ENCODE peak calls at places on chromosomes 13 and 19, in six cellular contexts. One of them, this sample, is unnamed.

GRCh38 chr19:1136201-1136600 is 32.4 kb downstream of the GPX4 start:
- ATAC-seq in HepG2: no peak
- ATAC-seq in K562: no peak
- ATAC-seq in upper lobe of left lung: no peak
- ATAC-seq in GM12878: no peak
- ATAC-seq in A549: no peak
- ATAC-seq in this sample: no peak

GRCh38 chr13:20544186-20544914 is 18.7 kb upstream of the CRYL1 start:
- ATAC-seq in A549: no peak
- ATAC-seq in HepG2: no peak
- ATAC-seq in upper lobe of left lung: peak; percentile 60
- ATAC-seq in K562: peak; percentile 35
- ATAC-seq in GM12878: no peak
- ATAC-seq in this sample: no peak

GRCh38 chr13:100439247-100439955 is 149.2 kb downstream of the GGACT start:
- ATAC-seq in HepG2: no peak
- ATAC-seq in A549: no peak
- ATAC-seq in GM12878: no peak
- ATAC-seq in K562: no peak
- ATAC-seq in upper lobe of left lung: no peak
- ATAC-seq in this sample: no peak

GRCh38 chr13:43374621-43375020 is 351.2 kb downstream of the DNAJC15 start:
- ATAC-seq in HepG2: no peak
- ATAC-seq in GM12878: peak; percentile 33
- ATAC-seq in A549: no peak
- ATAC-seq in upper lobe of left lung: peak; percentile 74
- ATAC-seq in K562: no peak
- ATAC-seq in this sample: no peak

GRCh38 chr19:10334340-10335148 is 1.2 kb upstream of the RAVER1 start:
- ATAC-seq in HepG2: peak; percentile 77
- ATAC-seq in A549: peak; percentile 74
- ATAC-seq in GM12878: no peak
- ATAC-seq in upper lobe of left lung: peak; percentile 91
- ATAC-seq in K562: peak; percentile 86
- ATAC-seq in this sample: peak; percentile 85

GRCh38 chr19:45917421-45918091 is 3.0 kb upstream of the NANOS2 start:
- ATAC-seq in GM12878: no peak
- ATAC-seq in HepG2: no peak
- ATAC-seq in K562: no peak
- ATAC-seq in upper lobe of left lung: no peak
- ATAC-seq in A549: no peak
- ATAC-seq in this sample: no peak

GRCh38 chr13:60453490-60453889 is 56.5 kb downstream of the TDRD3 start:
- ATAC-seq in K562: no peak
- ATAC-seq in A549: no peak
- ATAC-seq in HepG2: no peak
- ATAC-seq in GM12878: no peak
- ATAC-seq in upper lobe of left lung: no peak
- ATAC-seq in this sample: no peak

GRCh38 chr13:48231080-48231479 is 1.9 kb upstream of the ITM2B start:
- ATAC-seq in K562: no peak
- ATAC-seq in GM12878: no peak
- ATAC-seq in HepG2: no peak
- ATAC-seq in A549: no peak
- ATAC-seq in upper lobe of left lung: no peak
- ATAC-seq in this sample: no peak

GRCh38 chr13:32208860-32209259 is 106.3 kb downstream of the ZAR1L start:
- ATAC-seq in HepG2: no peak
- ATAC-seq in GM12878: no peak
- ATAC-seq in K562: no peak
- ATAC-seq in upper lobe of left lung: no peak
- ATAC-seq in A549: no peak
- ATAC-seq in this sample: no peak

GRCh38 chr19:6765738-6766356 is 1.4 kb downstream of the SH2D3A start:
- ATAC-seq in upper lobe of left lung: peak; percentile 35
- ATAC-seq in HepG2: no peak
- ATAC-seq in K562: no peak
- ATAC-seq in GM12878: no peak
- ATAC-seq in A549: no peak
- ATAC-seq in this sample: no peak

GRCh38 chr19:33905473-33905936 is 108.8 kb downstream of the KCTD15 start:
- ATAC-seq in HepG2: peak; percentile 44
- ATAC-seq in A549: no peak
- ATAC-seq in GM12878: no peak
- ATAC-seq in upper lobe of left lung: peak; percentile 35
- ATAC-seq in K562: no peak
- ATAC-seq in this sample: peak; percentile 32

GRCh38 chr19:29062486-29063435 is 150.2 kb downstream of the UQCRFS1 start:
- ATAC-seq in A549: no peak
- ATAC-seq in upper lobe of left lung: no peak
- ATAC-seq in K562: no peak
- ATAC-seq in GM12878: no peak
- ATAC-seq in HepG2: no peak
- ATAC-seq in this sample: no peak

GRCh38 chr19:45817725-45818301 is 2.7 kb upstream of the RSPH6A start:
- ATAC-seq in K562: peak; percentile 13
- ATAC-seq in upper lobe of left lung: no peak
- ATAC-seq in HepG2: no peak
- ATAC-seq in GM12878: peak; percentile 15
- ATAC-seq in A549: no peak
- ATAC-seq in this sample: no peak

GRCh38 chr13:52162279-52163101 is 3.1 kb upstream of the NEK3 start:
- ATAC-seq in K562: peak; percentile 7
- ATAC-seq in HepG2: peak; percentile 63
- ATAC-seq in A549: no peak
- ATAC-seq in GM12878: no peak
- ATAC-seq in upper lobe of left lung: no peak
- ATAC-seq in this sample: no peak

GRCh38 chr19:52692431-52693008 is 42.3 kb downstream of the ZNF611 start:
- ATAC-seq in upper lobe of left lung: no peak
- ATAC-seq in GM12878: peak; percentile 43
- ATAC-seq in K562: peak; percentile 55
- ATAC-seq in HepG2: no peak
- ATAC-seq in A549: no peak
- ATAC-seq in this sample: no peak

GRCh38 chr13:102757006-102757405 is 16.6 kb downstream of the TEX30 start:
- ATAC-seq in upper lobe of left lung: no peak
- ATAC-seq in GM12878: no peak
- ATAC-seq in HepG2: no peak
- ATAC-seq in K562: no peak
- ATAC-seq in A549: no peak
- ATAC-seq in this sample: no peak

GRCh38 chr13:37134411-37135041 is 29.1 kb upstream of the CSNK1A1L start:
- ATAC-seq in GM12878: no peak
- ATAC-seq in HepG2: no peak
- ATAC-seq in K562: no peak
- ATAC-seq in A549: no peak
- ATAC-seq in upper lobe of left lung: peak; percentile 56
- ATAC-seq in this sample: peak; percentile 48

GRCh38 chr13:35723061-35723461 is 246.6 kb upstream of the MAB21L1 start:
- ATAC-seq in upper lobe of left lung: peak; percentile 78
- ATAC-seq in A549: no peak
- ATAC-seq in HepG2: no peak
- ATAC-seq in K562: no peak
- ATAC-seq in GM12878: no peak
- ATAC-seq in this sample: peak; percentile 81

GRCh38 chr13:108915095-108915633 is 285.8 kb downstream of the MYO16 start:
- ATAC-seq in K562: peak; percentile 73
- ATAC-seq in A549: peak; percentile 48
- ATAC-seq in HepG2: peak; percentile 58
- ATAC-seq in upper lobe of left lung: peak; percentile 35
- ATAC-seq in GM12878: peak; percentile 55
- ATAC-seq in this sample: peak; percentile 50

GRCh38 chr13:108919036-108919907 is 289.9 kb downstream of the MYO16 start:
- ATAC-seq in GM12878: no peak
- ATAC-seq in A549: peak; percentile 81
- ATAC-seq in HepG2: no peak
- ATAC-seq in K562: no peak
- ATAC-seq in upper lobe of left lung: no peak
- ATAC-seq in this sample: no peak

GRCh38 chr13:108911807-108912206 is 282.4 kb downstream of the MYO16 start:
- ATAC-seq in upper lobe of left lung: no peak
- ATAC-seq in A549: no peak
- ATAC-seq in GM12878: no peak
- ATAC-seq in K562: no peak
- ATAC-seq in HepG2: no peak
- ATAC-seq in this sample: no peak

GRCh38 chr13:108917581-108917980 is 288.2 kb downstream of the MYO16 start:
- ATAC-seq in HepG2: no peak
- ATAC-seq in A549: no peak
- ATAC-seq in GM12878: no peak
- ATAC-seq in upper lobe of left lung: no peak
- ATAC-seq in K562: no peak
- ATAC-seq in this sample: no peak

GRCh38 chr13:108915634-108916497 is 286.5 kb downstream of the MYO16 start:
- ATAC-seq in upper lobe of left lung: peak; percentile 83
- ATAC-seq in GM12878: peak; percentile 93
- ATAC-seq in HepG2: peak; percentile 98
- ATAC-seq in A549: peak; percentile 92
- ATAC-seq in K562: peak; percentile 97
- ATAC-seq in this sample: peak; percentile 93
- TF ChIP-seq EP300 in upper lobe of left lung: no peak
- TF ChIP-seq EP300 in GM12878: peak; percentile 61
- TF ChIP-seq EP300 in HepG2: no peak
- TF ChIP-seq EP300 in A549: peak; percentile 45
- TF ChIP-seq EP300 in K562: peak; percentile 39
- TF ChIP-seq EP300 in this sample: no peak

DNA sequence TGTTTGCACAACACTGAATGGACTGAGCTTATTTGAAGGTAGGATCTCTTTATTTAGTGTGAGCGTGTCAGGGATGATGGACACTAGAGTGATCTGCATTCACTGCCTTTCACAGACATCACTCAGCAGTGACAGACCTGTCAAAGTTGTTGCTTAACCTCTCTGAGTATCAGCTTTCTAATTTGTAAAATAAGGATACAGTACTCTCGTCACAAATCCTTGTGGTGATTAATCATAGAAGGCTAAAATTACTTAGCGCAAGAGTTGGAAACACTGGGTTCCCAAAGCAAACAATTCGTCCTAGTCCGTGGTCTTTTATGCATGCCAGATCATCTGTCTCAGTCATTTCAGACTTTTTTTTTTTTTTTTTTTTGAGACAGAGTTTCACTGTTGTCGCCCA is 16.6 kb downstream of the CARD8 start:
- ATAC-seq in HepG2: no peak
- ATAC-seq in GM12878: no peak
- ATAC-seq in A549: no peak
- ATAC-seq in upper lobe of left lung: no peak
- ATAC-seq in K562: no peak
- ATAC-seq in this sample: no peak
- TF ChIP-seq EP300 in HepG2: no peak
- TF ChIP-seq EP300 in GM12878: no peak
- TF ChIP-seq EP300 in A549: no peak
- TF ChIP-seq EP300 in upper lobe of left lung: no peak
- TF ChIP-seq EP300 in K562: no peak
- TF ChIP-seq EP300 in this sample: no peak

GRCh38 chr13:99376132-99376531 is 68.9 kb upstream of the GPR183 start:
- ATAC-seq in GM12878: peak; percentile 75
- ATAC-seq in K562: no peak
- ATAC-seq in HepG2: no peak
- ATAC-seq in upper lobe of left lung: peak; percentile 47
- ATAC-seq in A549: no peak
- ATAC-seq in this sample: peak; percentile 34
- TF ChIP-seq EP300 in GM12878: peak; percentile 97
- TF ChIP-seq EP300 in K562: no peak
- TF ChIP-seq EP300 in HepG2: no peak
- TF ChIP-seq EP300 in upper lobe of left lung: no peak
- TF ChIP-seq EP300 in A549: no peak
- TF ChIP-seq EP300 in this sample: no peak

GRCh38 chr19:2984196-2984490 is 6.8 kb downstream of the TLE6 start:
- ATAC-seq in K562: no peak
- ATAC-seq in A549: no peak
- ATAC-seq in GM12878: no peak
- ATAC-seq in HepG2: no peak
- ATAC-seq in upper lobe of left lung: no peak
- ATAC-seq in this sample: peak; percentile 24
- TF ChIP-seq EP300 in K562: no peak
- TF ChIP-seq EP300 in A549: no peak
- TF ChIP-seq EP300 in GM12878: no peak
- TF ChIP-seq EP300 in HepG2: no peak
- TF ChIP-seq EP300 in upper lobe of left lung: no peak
- TF ChIP-seq EP300 in this sample: no peak